ENCODE peak calls at places on chromosomes 4 and X, in ten cellular contexts. B is thyroid gland, Z is K562, R is A549, U is tibial nerve, X is uterus, Y is suprapubic skin, V is Peyer's patch, A is endothelial cell of umbilical vein, P is vagina. Q is an unnamed sample.

GRCh38 chrX:110847334-110847733 is 51.7 kb upstream of the CHRDL1 start:
- DNase-seq in B (no peak), Z (peak), R (peak), U (no peak), X (no peak), Y (no peak), V (no peak), A (peak), P (no peak), Q (no peak)

GRCh38 chrX:71910526-71911022 is at the start of gene NHSL2:
- DNase-seq in B (peak), Z (no peak), R (peak), U (no peak), X (peak), Y (no peak), V (no peak), A (no peak), P (no peak), Q (peak)

GRCh38 chrX:110045988-110046387 is 43.1 kb downstream of the TMEM164 start:
- DNase-seq in B (no peak), Z (no peak), R (peak), U (no peak), X (no peak), Y (no peak), V (no peak), A (no peak), P (no peak), Q (no peak)

GRCh38 chr4:150986085-150986484 is 29.0 kb downstream of the LRBA start:
- DNase-seq in B (no peak), Z (no peak), R (no peak), U (no peak), X (no peak), Y (no peak), V (no peak), A (no peak), P (no peak), Q (no peak)

GRCh38 chr4:86184216-86184915 is 175.5 kb downstream of the MAPK10 start:
- DNase-seq in B (no peak), Z (no peak), R (no peak), U (no peak), X (no peak), Y (no peak), V (no peak), A (no peak), P (no peak), Q (no peak)

GRCh38 chrX:109448539-109448938 is 33.3 kb downstream of the GUCY2F start:
- DNase-seq in B (peak), Z (no peak), R (no peak), U (no peak), X (no peak), Y (no peak), V (no peak), A (no peak), P (no peak), Q (no peak)

GRCh38 chr4:173270312-173271027 is 63.7 kb downstream of the HMGB2 start:
- DNase-seq in B (no peak), Z (no peak), R (no peak), U (no peak), X (no peak), Y (no peak), V (no peak), A (no peak), P (no peak), Q (no peak)

GRCh38 chr4:100510551-100510950 is 7.3 kb downstream of the EMCN start:
- DNase-seq in B (no peak), Z (no peak), R (no peak), U (no peak), X (no peak), Y (no peak), V (no peak), A (peak), P (no peak), Q (no peak)

GRCh38 chr4:111639120-111639519 is 506.1 kb upstream of the FAM241A start:
- DNase-seq in B (no peak), Z (no peak), R (peak), U (no peak), X (no peak), Y (no peak), V (no peak), A (no peak), P (no peak), Q (no peak)

GRCh38 chrX:151762802-151763201 is 28.3 kb downstream of the CNGA2 start:
- DNase-seq in B (no peak), Z (no peak), R (peak), U (no peak), X (no peak), Y (no peak), V (no peak), A (no peak), P (no peak), Q (no peak)

GRCh38 chr4:39353478-39354177 is 12.5 kb downstream of the RFC1 start:
- DNase-seq in B (no peak), Z (no peak), R (peak), U (no peak), X (no peak), Y (no peak), V (no peak), A (peak), P (no peak), Q (no peak)

GRCh38 chr4:6383019-6383404 is 89.4 kb downstream of the PPP2R2C start:
- DNase-seq in B (no peak), Z (no peak), R (no peak), U (no peak), X (no peak), Y (no peak), V (no peak), A (no peak), P (no peak), Q (no peak)

GRCh38 chr4:99300934-99301333 is 10.1 kb upstream of the ADH1A start:
- DNase-seq in B (peak), Z (peak), R (peak), U (peak), X (peak), Y (peak), V (no peak), A (no peak), P (no peak), Q (peak)

GRCh38 chrX:8741981-8742380 is 10.0 kb upstream of the ANOS1 start:
- DNase-seq in B (no peak), Z (no peak), R (no peak), U (no peak), X (no peak), Y (no peak), V (no peak), A (no peak), P (no peak), Q (no peak)

GRCh38 chrX:72576161-72576896 is 3.7 kb upstream of the HDAC8 start:
- DNase-seq in B (no peak), Z (no peak), R (peak), U (no peak), X (no peak), Y (no peak), V (no peak), A (no peak), P (no peak), Q (no peak)

GRCh38 chr4:40721730-40722171 is 28.0 kb upstream of the NSUN7 start:
- DNase-seq in B (no peak), Z (no peak), R (peak), U (no peak), X (no peak), Y (no peak), V (no peak), A (no peak), P (no peak), Q (no peak)

GRCh38 chr4:88360256-88360655 is 18.4 kb upstream of the HERC6 start:
- DNase-seq in B (no peak), Z (no peak), R (no peak), U (no peak), X (no peak), Y (no peak), V (no peak), A (no peak), P (peak), Q (no peak)

GRCh38 chr4:114349543-114350175 is 248.9 kb upstream of the UGT8 start:
- DNase-seq in B (no peak), Z (no peak), R (no peak), U (no peak), X (no peak), Y (no peak), V (no peak), A (no peak), P (no peak), Q (no peak)

GRCh38 chrX:104288269-104288668 is 33.5 kb upstream of the ESX1 start:
- DNase-seq in B (no peak), Z (no peak), R (no peak), U (no peak), X (no peak), Y (no peak), V (no peak), A (no peak), P (no peak), Q (no peak)

GRCh38 chr4:96305030-96305429 is 465.1 kb downstream of the PDHA2 start:
- DNase-seq in B (no peak), Z (no peak), R (no peak), U (no peak), X (no peak), Y (no peak), V (no peak), A (no peak), P (no peak), Q (no peak)

GRCh38 chr4:72295966-72296557 is 264.3 kb downstream of the NPFFR2 start:
- DNase-seq in B (no peak), Z (peak), R (peak), U (no peak), X (no peak), Y (no peak), V (no peak), A (peak), P (no peak), Q (no peak)

GRCh38 chr4:150209140-150209829 is 131.0 kb downstream of the DCLK2 start:
- DNase-seq in B (peak), Z (peak), R (peak), U (peak), X (peak), Y (no peak), V (no peak), A (peak), P (no peak), Q (peak)

GRCh38 chr4:185468999-185469398 is 2.5 kb downstream of the CCDC110 start:
- DNase-seq in B (no peak), Z (no peak), R (no peak), U (no peak), X (no peak), Y (no peak), V (no peak), A (no peak), P (no peak), Q (no peak)

GRCh38 chr4:132396636-132397035 is 752.5 kb upstream of the PCDH10 start:
- DNase-seq in B (no peak), Z (no peak), R (no peak), U (no peak), X (no peak), Y (no peak), V (no peak), A (no peak), P (no peak), Q (no peak)

GRCh38 chrX:10620121-10620699 is at the start of gene MID1:
- DNase-seq in B (peak), Z (no peak), R (peak), U (peak), X (peak), Y (peak), V (peak), A (peak), P (no peak), Q (peak)

GRCh38 chr4:3317011-3317655 is 24.3 kb downstream of the RGS12 start:
- DNase-seq in B (no peak), Z (no peak), R (no peak), U (no peak), X (no peak), Y (no peak), V (peak), A (no peak), P (no peak), Q (no peak)

GRCh38 chr4:3320361-3321023 is 27.7 kb downstream of the RGS12 start:
- DNase-seq in B (no peak), Z (no peak), R (no peak), U (no peak), X (peak), Y (no peak), V (no peak), A (no peak), P (no peak), Q (no peak)

GRCh38 chr4:3317656-3318211 is 24.9 kb downstream of the RGS12 start:
- DNase-seq in B (no peak), Z (no peak), R (no peak), U (no peak), X (no peak), Y (peak), V (peak), A (no peak), P (no peak), Q (no peak)

GRCh38 chr4:3316146-3316545 is 23.3 kb downstream of the RGS12 start:
- DNase-seq in B (no peak), Z (no peak), R (no peak), U (no peak), X (no peak), Y (no peak), V (peak), A (no peak), P (no peak), Q (no peak)

GRCh38 chr4:3318561-3319021 is 25.8 kb downstream of the RGS12 start:
- DNase-seq in B (no peak), Z (peak), R (peak), U (no peak), X (no peak), Y (no peak), V (peak), A (no peak), P (no peak), Q (no peak)
- TF ChIP-seq CTCF in B (no peak), Z (peak), R (no peak), U (no peak), X (no peak), Y (no peak), V (no peak), A (peak), P (no peak), Q (no peak)

GRCh38 chr4:537436-538264 is 38.4 kb downstream of the TMEM271 start:
- DNase-seq in B (no peak), Z (no peak), R (no peak), U (no peak), X (no peak), Y (peak), V (peak), A (no peak), P (peak), Q (no peak)

GRCh38 chr4:534576-535151 is 35.7 kb downstream of the PIGG start:
- DNase-seq in B (no peak), Z (no peak), R (no peak), U (no peak), X (no peak), Y (no peak), V (no peak), A (no peak), P (peak), Q (no peak)

GRCh38 chr4:535924-536281 is 36.9 kb downstream of the PIGG start:
- DNase-seq in B (no peak), Z (no peak), R (no peak), U (no peak), X (no peak), Y (no peak), V (no peak), A (no peak), P (peak), Q (no peak)

GRCh38 chr4:535181-535923 is 36.3 kb downstream of the PIGG start:
- DNase-seq in B (no peak), Z (no peak), R (no peak), U (no peak), X (no peak), Y (no peak), V (no peak), A (no peak), P (peak), Q (no peak)

DNA sequence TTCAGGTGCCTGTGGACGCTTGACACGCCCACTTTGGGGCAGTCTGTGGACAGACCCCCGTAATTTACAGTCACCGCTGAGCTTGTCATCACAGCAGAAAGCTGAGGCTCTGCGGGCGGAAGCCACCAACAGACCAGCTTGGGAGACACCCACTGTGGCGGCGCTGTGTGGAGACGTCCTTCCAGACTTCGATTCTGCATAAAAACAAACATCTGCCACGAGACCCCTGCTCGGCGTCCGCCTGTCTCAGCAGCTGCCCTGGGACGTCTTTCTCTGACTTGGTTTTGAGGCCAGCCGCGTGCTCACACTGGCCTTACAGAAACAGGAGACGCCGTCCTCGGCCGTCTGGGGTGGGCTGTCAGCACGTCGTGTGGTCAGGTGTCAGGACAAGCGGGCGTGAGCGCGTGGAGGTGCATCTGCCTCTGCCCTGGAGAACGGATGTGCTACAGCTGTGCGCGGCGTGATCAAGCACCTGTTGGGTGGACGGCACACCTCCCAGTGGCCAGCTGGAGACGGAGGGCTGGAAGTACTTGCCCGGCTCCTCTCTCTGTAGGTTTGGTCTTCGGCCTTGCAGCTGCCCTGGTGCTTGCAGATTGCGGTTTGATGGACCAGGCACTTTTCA is 37.5 kb downstream of the PIGG start:
- DNase-seq in B (no peak), Z (no peak), R (no peak), U (no peak), X (no peak), Y (peak), V (no peak), A (no peak), P (peak), Q (no peak)
- TF ChIP-seq POLR2A in B (no peak), Z (no peak), R (no peak), U (no peak), X (no peak), Y (no peak), V (no peak), A (no peak), P (no peak), Q (no peak)

GRCh38 chrX:118724775-118725174 is 2.6 kb upstream of the IL13RA1 start:
- DNase-seq in B (no peak), Z (peak), R (peak), U (no peak), X (no peak), Y (no peak), V (peak), A (no peak), P (no peak), Q (no peak)

GRCh38 chrX:118727686-118728339 is 407 bp downstream of the IL13RA1 start:
- DNase-seq in B (peak), Z (no peak), R (peak), U (no peak), X (peak), Y (peak), V (peak), A (peak), P (no peak), Q (peak)

GRCh38 chrX:118723376-118723775 is 4.0 kb upstream of the IL13RA1 start:
- DNase-seq in B (no peak), Z (no peak), R (no peak), U (no peak), X (no peak), Y (no peak), V (no peak), A (no peak), P (no peak), Q (no peak)

GRCh38 chrX:118726887-118727685 is at the start of gene IL13RA1:
- DNase-seq in B (peak), Z (peak), R (peak), U (peak), X (peak), Y (peak), V (peak), A (peak), P (no peak), Q (peak)

DNA sequence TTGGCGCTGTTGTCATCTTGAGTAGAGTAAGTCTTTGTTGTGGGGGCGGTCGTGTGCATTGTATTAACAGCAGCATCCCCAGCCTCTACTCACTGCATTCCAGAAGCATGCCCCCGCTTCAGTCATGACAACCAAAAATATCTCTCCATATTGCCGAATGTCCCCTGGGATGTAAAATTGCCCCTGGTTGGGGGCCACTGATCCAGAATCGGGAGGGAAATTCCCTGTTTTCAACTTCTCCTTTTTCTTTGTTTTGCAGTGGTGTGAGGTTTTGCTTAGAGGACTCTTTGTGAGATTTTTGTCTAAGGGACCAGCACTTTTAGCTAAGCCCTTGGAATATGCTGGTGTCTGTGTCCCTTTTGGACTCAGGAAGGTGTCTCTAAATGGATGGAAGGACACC is 3.1 kb upstream of the IL13RA1 start:
- DNase-seq in B (no peak), Z (no peak), R (no peak), U (no peak), X (no peak), Y (no peak), V (no peak), A (no peak), P (no peak), Q (no peak)
- H3K27ac ChIP-seq in B (no peak), Z (no peak), R (peak), U (no peak), X (no peak), Y (no peak), V (no peak), A (no peak), P (no peak), Q (no peak)

GRCh38 chrX:46912673-46913491 is 661 bp downstream of the JADE3 start:
- DNase-seq in B (peak), Z (peak), R (peak), U (no peak), X (peak), Y (no peak), V (peak), A (peak), P (no peak), Q (peak)
- TF ChIP-seq CTCF in B (peak), Z (peak), R (peak), U (peak), X (peak), Y (peak), V (peak), A (peak), P (no peak), Q (peak)

DNA sequence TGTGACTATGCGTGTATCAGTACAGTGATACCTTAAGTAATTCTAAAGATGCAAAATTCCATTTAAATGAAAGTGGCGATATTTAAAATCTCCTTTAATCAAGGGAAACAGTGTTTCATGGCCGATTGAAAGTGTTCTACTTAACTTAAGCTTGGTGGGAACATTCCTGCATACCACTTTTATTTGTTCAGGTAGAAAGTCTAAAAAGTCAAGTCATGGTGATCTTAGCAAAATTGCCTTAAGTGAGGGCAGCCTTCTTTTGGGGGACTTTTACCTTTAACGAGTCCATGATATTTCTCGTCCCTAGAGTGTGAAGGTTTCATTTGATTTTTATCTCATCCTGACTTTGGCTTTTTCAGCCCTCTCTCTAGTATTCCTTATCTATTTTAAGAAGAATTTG is 149.2 kb downstream of the KDM6A start:
- DNase-seq in B (no peak), Z (no peak), R (peak), U (no peak), X (no peak), Y (no peak), V (no peak), A (no peak), P (no peak), Q (no peak)
- TF ChIP-seq POLR2A in B (no peak), Z (no peak), R (no peak), U (no peak), X (no peak), Y (no peak), V (no peak), A (no peak), P (no peak), Q (no peak)

DNA sequence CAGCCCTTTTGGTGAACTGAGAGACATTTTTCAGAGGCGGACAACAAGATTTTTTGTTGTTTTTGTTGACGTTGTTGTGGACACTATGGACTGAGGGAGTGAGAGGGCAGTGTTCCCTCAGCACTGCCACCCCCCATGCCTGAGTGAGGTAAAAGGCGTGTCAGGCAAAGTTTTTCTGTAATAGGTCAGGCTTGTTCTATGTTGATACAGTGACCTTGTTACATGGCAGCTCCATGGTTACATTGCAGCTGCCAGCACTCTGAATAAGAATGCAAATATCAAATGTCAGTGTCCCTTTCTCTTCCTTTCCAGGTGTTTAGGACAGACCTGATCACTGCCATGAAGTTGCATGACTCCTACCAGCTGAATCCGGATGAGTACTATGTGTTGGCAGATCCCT is 36.6 kb downstream of the JADE1 start:
- DNase-seq in B (no peak), Z (no peak), R (peak), U (no peak), X (no peak), Y (no peak), V (no peak), A (no peak), P (no peak), Q (no peak)
- H3K27ac ChIP-seq in B (peak), Z (no peak), R (peak), U (no peak), X (no peak), Y (peak), V (no peak), A (no peak), P (no peak), Q (no peak)

GRCh38 chr4:26860157-26860921 is at the start of gene STIM2:
- DNase-seq in B (peak), Z (peak), R (peak), U (peak), X (peak), Y (peak), V (peak), A (peak), P (peak), Q (peak)
- TF ChIP-seq CTCF in B (peak), Z (peak), R (no peak), U (peak), X (peak), Y (peak), V (peak), A (peak), P (no peak), Q (peak)

Q was measured in ovary.